ENCODE peak calls at places on chromosome 16, in nine cellular contexts. N is A549; O is lower leg skin; Q is stimulated activated CD8-positive, alpha-beta memory T cell treated with anti-CD3 and anti-CD28 coated beads, Interleukin-7, amount 100 ng/mL, for 1 hour; T is NCI-H1092 treated with DMSO at 0.1 percent for 48 hours; I is aorta; X is M059J; M is tibial nerve; F is epithelial cell of esophagus. D is an unnamed sample.

GRCh38 chr16:57865746-57866528 is 63.6 kb upstream of the KIFC3 start:
- DNase-seq in N (no peak), O (no peak), Q (no peak), T (no peak), I (no peak), X (peak), M (no peak), F (peak), D (no peak)

GRCh38 chr16:10940501-10941079 is 1.7 kb downstream of the DEXI start:
- DNase-seq in N (no peak), O (no peak), Q (no peak), T (peak), I (no peak), X (peak), M (no peak), F (no peak), D (no peak)

GRCh38 chr16:3020604-3021448 is 658 bp downstream of the TNFRSF12A start:
- DNase-seq in N (peak), O (peak), Q (peak), T (no peak), I (peak), X (peak), M (peak), F (peak), D (no peak)

GRCh38 chr16:84462296-84463210 is 41.9 kb downstream of the MEAK7 start:
- DNase-seq in N (no peak), O (peak), Q (no peak), T (no peak), I (peak), X (peak), M (no peak), F (no peak), D (no peak)

GRCh38 chr16:13298676-13299075 is 397.3 kb downstream of the SHISA9 start:
- DNase-seq in N (no peak), O (no peak), Q (no peak), T (no peak), I (no peak), X (peak), M (no peak), F (no peak), D (no peak)

GRCh38 chr16:26317885-26318284 is 626.1 kb downstream of the HS3ST4 start:
- DNase-seq in N (no peak), O (no peak), Q (no peak), T (peak), I (no peak), X (no peak), M (no peak), F (no peak), D (no peak)

GRCh38 chr16:69535123-69536050 is 30.4 kb upstream of the NFAT5 start:
- DNase-seq in N (no peak), O (no peak), Q (no peak), T (no peak), I (no peak), X (peak), M (no peak), F (peak), D (no peak)

GRCh38 chr16:53781023-53781605 is 77.2 kb downstream of the FTO start:
- DNase-seq in N (peak), O (no peak), Q (no peak), T (no peak), I (no peak), X (peak), M (no peak), F (peak), D (no peak)

GRCh38 chr16:16982614-16983013 is 488.1 kb downstream of the XYLT1 start:
- DNase-seq in N (peak), O (no peak), Q (no peak), T (no peak), I (no peak), X (no peak), M (no peak), F (no peak), D (no peak)

GRCh38 chr16:20956319-20956718 is 55.7 kb downstream of the LYRM1 start:
- DNase-seq in N (no peak), O (no peak), Q (no peak), T (no peak), I (no peak), X (peak), M (no peak), F (no peak), D (no peak)

GRCh38 chr16:26717826-26718225 is 348.9 kb upstream of the C16orf82 start:
- DNase-seq in N (peak), O (no peak), Q (no peak), T (no peak), I (no peak), X (peak), M (no peak), F (no peak), D (no peak)

GRCh38 chr16:89426736-89427525 is 63.4 kb downstream of the ANKRD11 start:
- DNase-seq in N (no peak), O (no peak), Q (no peak), T (no peak), I (no peak), X (peak), M (no peak), F (no peak), D (no peak)

GRCh38 chr16:70349783-70350182 is 3.1 kb downstream of the DDX19A start:
- DNase-seq in N (no peak), O (no peak), Q (no peak), T (no peak), I (no peak), X (peak), M (no peak), F (no peak), D (no peak)

GRCh38 chr16:50666658-50667496 is 14.2 kb downstream of the SNX20 start:
- DNase-seq in N (no peak), O (no peak), Q (no peak), T (no peak), I (peak), X (no peak), M (no peak), F (no peak), D (no peak)

GRCh38 chr16:87725596-87726235 is 40.1 kb downstream of the KLHDC4 start:
- DNase-seq in N (peak), O (no peak), Q (no peak), T (no peak), I (no peak), X (no peak), M (no peak), F (peak), D (no peak)

GRCh38 chr16:22624759-22625533 is 114.3 kb downstream of the NPIPB5 start:
- DNase-seq in N (no peak), O (no peak), Q (no peak), T (no peak), I (no peak), X (no peak), M (no peak), F (peak), D (no peak)

GRCh38 chr16:138049-138417 is 440 bp downstream of the NPRL3 start:
- DNase-seq in N (no peak), O (no peak), Q (no peak), T (peak), I (no peak), X (no peak), M (no peak), F (no peak), D (no peak)

GRCh38 chr16:27547134-27547533 is 2.6 kb downstream of the GTF3C1 start:
- DNase-seq in N (no peak), O (no peak), Q (no peak), T (no peak), I (peak), X (peak), M (no peak), F (peak), D (no peak)

GRCh38 chr16:29306953-29307597 is 99.4 kb downstream of the NPIPB11 start:
- DNase-seq in N (no peak), O (peak), Q (no peak), T (no peak), I (peak), X (peak), M (no peak), F (no peak), D (no peak)

GRCh38 chr16:19861069-19861468 is 23.6 kb downstream of the GPRC5B start:
- DNase-seq in N (no peak), O (no peak), Q (no peak), T (no peak), I (no peak), X (no peak), M (no peak), F (no peak), D (no peak)

GRCh38 chr16:66619534-66620418 is 15.3 kb downstream of the CMTM3 start:
- DNase-seq in N (no peak), O (no peak), Q (no peak), T (no peak), I (no peak), X (peak), M (no peak), F (peak), D (no peak)

GRCh38 chr16:56101480-56101879 is 89.8 kb upstream of the GNAO1 start:
- DNase-seq in N (no peak), O (no peak), Q (no peak), T (peak), I (no peak), X (no peak), M (no peak), F (no peak), D (no peak)

GRCh38 chr16:1481906-1482835 is 6.6 kb downstream of the PTX4 start:
- DNase-seq in N (no peak), O (no peak), Q (no peak), T (no peak), I (no peak), X (peak), M (no peak), F (no peak), D (no peak)

GRCh38 chr16:23962001-23962400 is 126.2 kb downstream of the PRKCB start:
- DNase-seq in N (no peak), O (peak), Q (no peak), T (no peak), I (no peak), X (no peak), M (no peak), F (no peak), D (no peak)

GRCh38 chr16:48885456-48885855 is 275.5 kb upstream of the N4BP1 start:
- DNase-seq in N (no peak), O (peak), Q (no peak), T (no peak), I (no peak), X (no peak), M (no peak), F (no peak), D (no peak)

GRCh38 chr16:86718118-86718517 is 139.8 kb downstream of the FOXL1 start:
- DNase-seq in N (peak), O (no peak), Q (no peak), T (no peak), I (peak), X (peak), M (no peak), F (peak), D (no peak)

GRCh38 chr16:31471875-31472558 is at the start of gene TGFB1I1:
- DNase-seq in N (peak), O (peak), Q (no peak), T (peak), I (peak), X (peak), M (peak), F (peak), D (peak)

GRCh38 chr16:56608043-56608875 is at the start of gene MT2A:
- DNase-seq in N (peak), O (peak), Q (peak), T (peak), I (peak), X (peak), M (peak), F (peak), D (peak)

GRCh38 chr16:13969711-13970110 is 49.8 kb downstream of the ERCC4 start:
- DNase-seq in N (no peak), O (no peak), Q (no peak), T (no peak), I (no peak), X (no peak), M (no peak), F (no peak), D (no peak)

GRCh38 chr16:68031951-68032350 is 8.9 kb downstream of the DUS2 start:
- DNase-seq in N (peak), O (no peak), Q (no peak), T (no peak), I (peak), X (peak), M (no peak), F (peak), D (no peak)

GRCh38 chr16:48879173-48879926 is 269.4 kb upstream of the N4BP1 start:
- DNase-seq in N (no peak), O (peak), Q (no peak), T (no peak), I (no peak), X (no peak), M (no peak), F (no peak), D (no peak)

GRCh38 chr16:35188288-35189155 is 1729.1 kb downstream of the TP53TG3F start:
- DNase-seq in N (peak), O (peak), Q (no peak), T (no peak), I (no peak), X (no peak), M (no peak), F (peak), D (no peak)